ENCODE peak calls at places on chromosomes 16 and 17, in nine cellular contexts. Q is colonic mucosa; G is ovary; A is M059J; F is occipital lobe; V is endothelial cell; O is stimulated activated naive CD4-positive, alpha-beta T cell; I is amniotic stem cell; H is left colon. K is an unnamed sample.
A peak's percentile ranks its signal among the peaks of the same experiment; 100 is the strongest.

GRCh38 chr17:40516581-40517285 is 15.3 kb upstream of the TNS4 start:
- DNase-seq in Q (peak; percentile 67), G (no peak), A (peak; percentile 68), F (no peak), V (no peak), O (no peak), I (no peak), H (peak; percentile 49), K (peak; percentile 62)

GRCh38 chr17:81309140-81309858 is 14.2 kb upstream of the SLC38A10 start:
- DNase-seq in Q (peak; percentile 97), G (peak; percentile 68), A (peak; percentile 80), F (no peak), V (peak; percentile 47), O (no peak), I (no peak), H (peak; percentile 95), K (peak; percentile 85)

GRCh38 chr17:49223168-49223516 is 7.4 kb downstream of the PHOSPHO1 start:
- DNase-seq in Q (no peak), G (no peak), A (no peak), F (no peak), V (no peak), O (no peak), I (no peak), H (no peak), K (no peak)

GRCh38 chr16:9072806-9073341 is 18.6 kb upstream of the HAPSTR1 start:
- DNase-seq in Q (no peak), G (no peak), A (peak; percentile 87), F (no peak), V (no peak), O (no peak), I (no peak), H (no peak), K (no peak)

GRCh38 chr16:309476-309875 is 26.5 kb downstream of the PDIA2 start:
- DNase-seq in Q (no peak), G (no peak), A (no peak), F (no peak), V (no peak), O (no peak), I (no peak), H (no peak), K (no peak)

GRCh38 chr16:53829186-53829747 is 125.3 kb downstream of the FTO start:
- DNase-seq in Q (no peak), G (no peak), A (peak; percentile 28), F (no peak), V (no peak), O (no peak), I (no peak), H (no peak), K (no peak)

GRCh38 chr17:2071421-2072281 is 16.7 kb downstream of the HIC1 start:
- DNase-seq in Q (peak; percentile 52), G (peak; percentile 67), A (peak; percentile 78), F (no peak), V (no peak), O (no peak), I (no peak), H (no peak), K (no peak)

GRCh38 chr16:2388875-2389433 is 40.3 kb upstream of the CCNF start:
- DNase-seq in Q (peak; percentile 17), G (no peak), A (peak; percentile 18), F (no peak), V (no peak), O (no peak), I (no peak), H (no peak), K (no peak)

GRCh38 chr17:36674278-36674650 is 72.9 kb downstream of the MRM1 start:
- DNase-seq in Q (no peak), G (no peak), A (peak; percentile 18), F (no peak), V (no peak), O (peak; percentile 5), I (no peak), H (no peak), K (no peak)

GRCh38 chr17:2171725-2172446 is 117.0 kb downstream of the HIC1 start:
- DNase-seq in Q (peak; percentile 63), G (peak; percentile 91), A (peak; percentile 89), F (peak; percentile 31), V (no peak), O (no peak), I (peak; percentile 86), H (peak; percentile 80), K (no peak)

GRCh38 chr16:9081183-9081582 is 10.3 kb upstream of the HAPSTR1 start:
- DNase-seq in Q (no peak), G (no peak), A (no peak), F (no peak), V (no peak), O (no peak), I (no peak), H (no peak), K (no peak)

GRCh38 chr17:21066394-21066793 is 23.6 kb upstream of the USP22 start:
- DNase-seq in Q (no peak), G (no peak), A (peak; percentile 14), F (no peak), V (no peak), O (no peak), I (no peak), H (no peak), K (no peak)

GRCh38 chr16:84156342-84156784 is 11.3 kb downstream of the DNAAF1 start:
- DNase-seq in Q (no peak), G (no peak), A (peak; percentile 61), F (no peak), V (no peak), O (no peak), I (no peak), H (no peak), K (no peak)

GRCh38 chr16:89749637-89750036 is 28.3 kb downstream of the ZNF276 start:
- DNase-seq in Q (peak; percentile 60), G (no peak), A (no peak), F (no peak), V (no peak), O (no peak), I (no peak), H (peak; percentile 65), K (no peak)

GRCh38 chr16:1778200-1779179 is 3.9 kb downstream of the SPSB3 start:
- DNase-seq in Q (no peak), G (peak; percentile 16), A (no peak), F (no peak), V (no peak), O (no peak), I (no peak), H (peak; percentile 22), K (no peak)

GRCh38 chr17:76735586-76736348 is 1.4 kb downstream of the SRSF2 start:
- DNase-seq in Q (no peak), G (no peak), A (no peak), F (no peak), V (no peak), O (no peak), I (no peak), H (no peak), K (no peak)

GRCh38 chr17:49090885-49091594 is 41.5 kb upstream of the B4GALNT2 start:
- DNase-seq in Q (no peak), G (no peak), A (no peak), F (no peak), V (no peak), O (no peak), I (no peak), H (no peak), K (no peak)

GRCh38 chr16:30407794-30408534 is 558 bp downstream of the ZNF771 start:
- DNase-seq in Q (no peak), G (no peak), A (no peak), F (no peak), V (no peak), O (peak; percentile 26), I (no peak), H (no peak), K (no peak)

GRCh38 chr16:70678121-70678897 is 7.5 kb downstream of the MTSS2 start:
- DNase-seq in Q (no peak), G (peak; percentile 26), A (no peak), F (no peak), V (no peak), O (no peak), I (no peak), H (no peak), K (no peak)

GRCh38 chr17:7261377-7262191 is 694 bp downstream of the CLDN7 start:
- DNase-seq in Q (no peak), G (no peak), A (no peak), F (no peak), V (peak; percentile 26), O (no peak), I (no peak), H (no peak), K (no peak)

GRCh38 chr16:35011-35775 is 18.2 kb downstream of the POLR3K start:
- DNase-seq in Q (no peak), G (no peak), A (no peak), F (no peak), V (no peak), O (no peak), I (no peak), H (peak; percentile 26), K (no peak)

GRCh38 chr17:72465191-72466024 is 344.6 kb downstream of the SOX9 start:
- DNase-seq in Q (peak; percentile 79), G (no peak), A (peak; percentile 99), F (no peak), V (no peak), O (no peak), I (peak; percentile 85), H (peak; percentile 85), K (peak; percentile 92)

GRCh38 chr17:28728364-28729200 is at the start of gene NEK8:
- DNase-seq in Q (peak; percentile 100), G (peak; percentile 98), A (peak; percentile 90), F (peak; percentile 82), V (peak; percentile 94), O (peak; percentile 98), I (peak; percentile 91), H (peak; percentile 96), K (peak; percentile 88)

GRCh38 chr17:73103661-73104335 is 11.3 kb upstream of the SLC39A11 start:
- DNase-seq in Q (no peak), G (no peak), A (no peak), F (no peak), V (no peak), O (no peak), I (no peak), H (no peak), K (no peak)

GRCh38 chr17:15935891-15936290 is 9.0 kb upstream of the ADORA2B start:
- DNase-seq in Q (no peak), G (no peak), A (no peak), F (no peak), V (no peak), O (no peak), I (no peak), H (no peak), K (no peak)

GRCh38 chr17:7989781-7990655 is 12.4 kb upstream of the GUCY2D start:
- DNase-seq in Q (peak; percentile 94), G (peak; percentile 85), A (peak; percentile 62), F (peak; percentile 45), V (peak; percentile 93), O (peak; percentile 93), I (no peak), H (peak; percentile 66), K (peak; percentile 63)

GRCh38 chr16:28193530-28194423 is 18.0 kb downstream of the XPO6 start:
- DNase-seq in Q (no peak), G (no peak), A (peak; percentile 83), F (no peak), V (no peak), O (peak; percentile 34), I (peak; percentile 68), H (no peak), K (no peak)

GRCh38 chr17:18933102-18934058 is 18.6 kb upstream of the SLC5A10 start:
- DNase-seq in Q (peak; percentile 45), G (no peak), A (no peak), F (no peak), V (no peak), O (no peak), I (no peak), H (no peak), K (no peak)